ENCODE peak calls at places on chromosomes 5 and 9, in nine cellular contexts. A, B, R, G, O, F, Y, L and X are unnamed samples.
A peak's percentile ranks its signal among the peaks of the same experiment; 100 is the strongest.

GRCh38 chr5:2175041-2175440 is 292.3 kb upstream of the IRX4 start:
- DNase-seq in A (no peak), B (no peak), R (peak; percentile 27), G (no peak), O (peak; percentile 50), F (no peak), Y (no peak), L (no peak), X (no peak)

GRCh38 chr9:134547161-134548100 is 94.2 kb upstream of the COL5A1 start:
- DNase-seq in A (no peak), B (no peak), R (no peak), G (no peak), O (peak; percentile 46), F (no peak), Y (no peak), L (no peak), X (no peak)

GRCh38 chr5:12413075-12413474 is 508.8 kb upstream of the CTNND2 start:
- DNase-seq in A (no peak), B (no peak), R (no peak), G (no peak), O (no peak), F (no peak), Y (no peak), L (no peak), X (no peak)

GRCh38 chr5:62538017-62538942 is 40.3 kb upstream of the LRRC70 start:
- DNase-seq in A (peak; percentile 73), B (no peak), R (no peak), G (no peak), O (no peak), F (no peak), Y (no peak), L (no peak), X (no peak)

GRCh38 chr9:124507880-124508432 is 757 bp upstream of the NR5A1 start:
- DNase-seq in A (no peak), B (no peak), R (no peak), G (no peak), O (no peak), F (no peak), Y (no peak), L (no peak), X (no peak)

GRCh38 chr5:133015466-133015865 is 10.9 kb downstream of the ZCCHC10 start:
- DNase-seq in A (no peak), B (no peak), R (no peak), G (no peak), O (no peak), F (no peak), Y (no peak), L (no peak), X (no peak)

GRCh38 chr9:129597355-129598088 is 23.4 kb downstream of the C9orf50 start:
- DNase-seq in A (peak; percentile 78), B (peak; percentile 86), R (no peak), G (no peak), O (no peak), F (peak; percentile 90), Y (peak; percentile 73), L (peak; percentile 62), X (peak; percentile 72)

GRCh38 chr9:14412778-14413177 is 98.8 kb upstream of the NFIB start:
- DNase-seq in A (no peak), B (no peak), R (no peak), G (no peak), O (no peak), F (no peak), Y (no peak), L (no peak), X (no peak)

GRCh38 chr9:90927496-90927895 is 125.9 kb downstream of the SYK start:
- DNase-seq in A (no peak), B (no peak), R (no peak), G (no peak), O (no peak), F (no peak), Y (no peak), L (no peak), X (no peak)

GRCh38 chr9:38312406-38312805 is 80.1 kb upstream of the ALDH1B1 start:
- DNase-seq in A (no peak), B (no peak), R (no peak), G (no peak), O (no peak), F (no peak), Y (no peak), L (no peak), X (no peak)

GRCh38 chr9:26669641-26670040 is 223.0 kb downstream of the CAAP1 start:
- DNase-seq in A (no peak), B (no peak), R (no peak), G (no peak), O (no peak), F (no peak), Y (no peak), L (no peak), X (no peak)

GRCh38 chr5:170277953-170278352 is 19.6 kb downstream of the LCP2 start:
- DNase-seq in A (no peak), B (no peak), R (no peak), G (no peak), O (no peak), F (no peak), Y (no peak), L (no peak), X (no peak)

GRCh38 chr9:87445646-87446045 is 52.0 kb upstream of the DAPK1 start:
- DNase-seq in A (peak; percentile 53), B (peak; percentile 43), R (no peak), G (no peak), O (no peak), F (no peak), Y (peak; percentile 17), L (peak; percentile 30), X (peak; percentile 54)

GRCh38 chr5:26700759-26701384 is 337.5 kb downstream of the CDH9 start:
- DNase-seq in A (peak; percentile 64), B (no peak), R (no peak), G (no peak), O (no peak), F (no peak), Y (no peak), L (no peak), X (peak; percentile 6)

GRCh38 chr5:58076473-58077257 is 383.2 kb downstream of the PLK2 start:
- DNase-seq in A (no peak), B (no peak), R (no peak), G (no peak), O (no peak), F (no peak), Y (no peak), L (no peak), X (no peak)

GRCh38 chr9:130383350-130383715 is 61.4 kb upstream of the ASS1 start:
- DNase-seq in A (no peak), B (no peak), R (no peak), G (no peak), O (no peak), F (no peak), Y (no peak), L (no peak), X (no peak)

DNA sequence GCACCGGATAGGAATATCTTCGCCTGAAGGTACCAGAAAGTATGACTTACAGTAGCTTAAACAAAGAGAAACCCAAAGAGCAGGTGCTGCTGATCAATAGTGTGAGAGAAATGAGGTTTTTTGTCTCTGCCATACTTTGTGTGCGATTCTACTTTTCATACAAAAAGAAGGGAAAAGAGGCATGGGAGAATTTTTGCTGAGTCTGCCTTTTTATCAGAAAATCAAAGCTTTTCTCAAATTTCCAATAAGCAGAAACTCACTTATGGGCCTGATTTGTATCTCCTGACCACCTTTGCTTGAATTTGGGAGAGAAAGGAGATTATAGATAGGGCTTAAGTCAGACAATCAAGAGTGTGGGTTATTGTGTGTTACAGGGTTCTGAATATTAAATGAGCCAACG is 65.5 kb upstream of the TAF11L2 start:
- DNase-seq in A (no peak), B (no peak), R (no peak), G (no peak), O (no peak), F (no peak), Y (no peak), L (no peak), X (no peak)
- H3K4me1 ChIP-seq in A (no peaks in the 10 kb centered on the region), B (no peaks in the 10 kb centered on the region), R (no peaks in the 10 kb centered on the region), G (peaks cover 8% of the 10 kb centered on the region), O (peaks cover 26% of the 10 kb centered on the region), F (peaks cover 2% of the 10 kb centered on the region), Y (no peaks in the 10 kb centered on the region), L (peaks cover 19% of the 10 kb centered on the region), X (no peaks in the 10 kb centered on the region)

GRCh38 chr5:68215888-68216736 is 556 bp downstream of the PIK3R1 start:
- DNase-seq in A (peak; percentile 18), B (no peak), R (peak; percentile 78), G (peak; percentile 63), O (peak; percentile 95), F (peak; percentile 65), Y (peak; percentile 42), L (peak; percentile 71), X (peak; percentile 56)
- TF ChIP-seq POLR2A in A (peak; percentile 28), B (no peak), R (no peak), G (no peak), O (no peak), F (no peak), Y (no peak), L (no peak), X (no peak)

GRCh38 chr9:79572891-79573696 is 1.3 kb downstream of the TLE4 start:
- DNase-seq in A (peak; percentile 4), B (no peak), R (peak; percentile 77), G (no peak), O (peak; percentile 95), F (peak; percentile 73), Y (peak; percentile 34), L (peak; percentile 53), X (peak; percentile 27)

GRCh38 chr9:79574166-79574565 is 2.4 kb downstream of the TLE4 start:
- DNase-seq in A (no peak), B (no peak), R (no peak), G (no peak), O (no peak), F (no peak), Y (no peak), L (no peak), X (no peak)

GRCh38 chr9:79575560-79575959 is 3.8 kb downstream of the TLE4 start:
- DNase-seq in A (no peak), B (no peak), R (no peak), G (no peak), O (no peak), F (no peak), Y (no peak), L (no peak), X (no peak)

GRCh38 chr9:79573697-79573976 is 1.9 kb downstream of the TLE4 start:
- DNase-seq in A (no peak), B (no peak), R (no peak), G (no peak), O (no peak), F (no peak), Y (no peak), L (no peak), X (no peak)

DNA sequence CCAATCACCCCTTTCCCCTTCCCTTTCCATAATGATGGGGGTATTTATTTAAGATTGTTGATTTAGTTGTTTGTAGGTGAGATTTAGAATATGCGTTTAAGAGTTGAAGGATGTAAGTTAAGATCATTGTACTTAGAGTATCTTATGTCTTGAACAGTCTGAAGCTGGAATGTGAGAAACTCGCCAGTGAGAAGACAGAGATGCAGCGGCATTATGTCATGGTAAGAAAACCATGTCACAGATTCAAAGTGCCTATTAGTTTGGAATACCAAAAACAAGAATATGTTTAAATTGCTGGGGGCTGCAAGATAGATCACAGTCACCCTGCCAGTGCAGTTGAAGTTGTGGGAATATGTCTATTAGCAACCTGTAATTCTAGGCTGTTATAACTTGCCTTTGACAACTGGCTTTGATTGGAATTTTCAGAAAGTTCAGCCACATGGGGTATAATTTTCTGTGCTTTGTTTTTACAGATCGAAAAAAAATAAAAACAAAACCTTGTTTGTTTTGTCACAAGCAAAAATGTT is 3.0 kb downstream of the TLE4 start:
- DNase-seq in A (no peak), B (no peak), R (no peak), G (no peak), O (no peak), F (no peak), Y (no peak), L (no peak), X (no peak)
- H3K4me1 ChIP-seq in A (peaks cover 8% of the 10 kb centered on the region), B (no peaks in the 10 kb centered on the region), R (no peaks in the 10 kb centered on the region), G (peaks cover 3% of the 10 kb centered on the region), O (peaks cover 75% of the 10 kb centered on the region), F (no peaks in the 10 kb centered on the region), Y (no peaks in the 10 kb centered on the region), L (peaks cover 42% of the 10 kb centered on the region), X (peaks cover 21% of the 10 kb centered on the region)

GRCh38 chr5:150442699-150443080 is 6.8 kb downstream of the RPS14 start:
- DNase-seq in A (no peak), B (no peak), R (peak; percentile 5), G (no peak), O (no peak), F (no peak), Y (no peak), L (no peak), X (no peak)
- TF ChIP-seq POLR2A in A (no peak), B (no peak), R (no peak), G (no peak), O (no peak), F (no peak), Y (no peak), L (peak; percentile 11), X (no peak)